ENCODE peak calls at places on chromosomes 12 and 14, in six cellular contexts. N is lower leg skin, R is heart left ventricle, U is A673, W is cardiac fibroblast, Y is choroid plexus epithelial cell. K is an unnamed sample.

GRCh38 chr14:103427485-103428443 is 42.5 kb downstream of the MARK3 start:
- DNase-seq in N (no peak), R (peak), U (peak), W (peak), Y (peak), K (no peak)

GRCh38 chr14:65432361-65432948 is 19.9 kb downstream of the FUT8 start:
- DNase-seq in N (no peak), R (no peak), U (no peak), W (no peak), Y (peak), K (no peak)

GRCh38 chr12:126337556-126337955 is 1272.3 kb downstream of the AACS start:
- DNase-seq in N (no peak), R (no peak), U (peak), W (peak), Y (peak), K (no peak)

GRCh38 chr14:23186913-23187654 is 3.6 kb upstream of the SLC7A8 start:
- DNase-seq in N (no peak), R (peak), U (peak), W (peak), Y (peak), K (no peak)

GRCh38 chr12:111766608-111767361 is at the start of gene ALDH2:
- DNase-seq in N (peak), R (peak), U (peak), W (peak), Y (peak), K (peak)

GRCh38 chr12:6461401-6462233 is 8.9 kb downstream of the VAMP1 start:
- DNase-seq in N (peak), R (peak), U (no peak), W (peak), Y (no peak), K (peak)

GRCh38 chr14:100804558-100805309 is 21.2 kb upstream of the MEG3 start:
- DNase-seq in N (no peak), R (no peak), U (no peak), W (no peak), Y (no peak), K (no peak)

GRCh38 chr12:51388826-51389225 is 2.4 kb downstream of the GALNT6 start:
- DNase-seq in N (no peak), R (no peak), U (no peak), W (no peak), Y (peak), K (no peak)

GRCh38 chr14:81565441-81566290 is 32.0 kb upstream of the SEL1L start:
- DNase-seq in N (no peak), R (no peak), U (peak), W (peak), Y (peak), K (no peak)

GRCh38 chr14:80951491-80951890 is 3.9 kb upstream of the TSHR start:
- DNase-seq in N (no peak), R (no peak), U (no peak), W (no peak), Y (no peak), K (no peak)

GRCh38 chr14:28831126-28831525 is 64.5 kb downstream of the FOXG1 start:
- DNase-seq in N (no peak), R (no peak), U (peak), W (no peak), Y (no peak), K (no peak)

GRCh38 chr12:85036241-85036707 is at the start of the genes LRRIQ1 and TSPAN19:
- DNase-seq in N (peak), R (peak), U (peak), W (peak), Y (peak), K (peak)

GRCh38 chr14:104248203-104249055 is 110.0 kb downstream of the KIF26A start:
- DNase-seq in N (peak), R (no peak), U (no peak), W (no peak), Y (no peak), K (peak)

GRCh38 chr12:6554168-6554989 is 1.5 kb downstream of the IFFO1 start:
- DNase-seq in N (no peak), R (peak), U (peak), W (peak), Y (peak), K (peak)

GRCh38 chr12:12883369-12884001 is 7.9 kb upstream of the GPRC5A start:
- DNase-seq in N (peak), R (no peak), U (no peak), W (peak), Y (peak), K (no peak)

GRCh38 chr14:32940066-32940651 is 1.5 kb downstream of the NPAS3 start:
- DNase-seq in N (no peak), R (no peak), U (peak), W (peak), Y (peak), K (peak)

GRCh38 chr14:23208286-23208685 is 24.8 kb upstream of the SLC7A8 start:
- DNase-seq in N (no peak), R (no peak), U (no peak), W (no peak), Y (no peak), K (no peak)

GRCh38 chr14:48323655-48324054 is 648.2 kb upstream of the MDGA2 start:
- DNase-seq in N (no peak), R (no peak), U (no peak), W (no peak), Y (no peak), K (no peak)

GRCh38 chr14:63713765-63714164 is 14.1 kb downstream of the SGPP1 start:
- DNase-seq in N (no peak), R (no peak), U (no peak), W (peak), Y (peak), K (no peak)

GRCh38 chr14:100738704-100739131 is 12.0 kb downstream of the DLK1 start:
- DNase-seq in N (peak), R (no peak), U (no peak), W (no peak), Y (no peak), K (peak)

GRCh38 chr14:55245657-55246268 is 25.5 kb upstream of the FBXO34 start:
- DNase-seq in N (no peak), R (no peak), U (peak), W (peak), Y (peak), K (no peak)

GRCh38 chr14:32374155-32374554 is 45.1 kb downstream of the AKAP6 start:
- DNase-seq in N (no peak), R (no peak), U (no peak), W (peak), Y (peak), K (no peak)

GRCh38 chr12:67483871-67484554 is 164.5 kb upstream of the DYRK2 start:
- DNase-seq in N (no peak), R (no peak), U (no peak), W (no peak), Y (no peak), K (no peak)

GRCh38 chr12:96879301-96879700 is 27.8 kb upstream of the NEDD1 start:
- DNase-seq in N (no peak), R (no peak), U (no peak), W (no peak), Y (peak), K (no peak)

GRCh38 chr14:70827366-70828151 is 18.2 kb upstream of the MAP3K9 start:
- DNase-seq in N (peak), R (no peak), U (peak), W (no peak), Y (peak), K (peak)

GRCh38 chr14:81942071-81942470 is 408.4 kb upstream of the SEL1L start:
- DNase-seq in N (no peak), R (no peak), U (no peak), W (no peak), Y (no peak), K (no peak)

DNA sequence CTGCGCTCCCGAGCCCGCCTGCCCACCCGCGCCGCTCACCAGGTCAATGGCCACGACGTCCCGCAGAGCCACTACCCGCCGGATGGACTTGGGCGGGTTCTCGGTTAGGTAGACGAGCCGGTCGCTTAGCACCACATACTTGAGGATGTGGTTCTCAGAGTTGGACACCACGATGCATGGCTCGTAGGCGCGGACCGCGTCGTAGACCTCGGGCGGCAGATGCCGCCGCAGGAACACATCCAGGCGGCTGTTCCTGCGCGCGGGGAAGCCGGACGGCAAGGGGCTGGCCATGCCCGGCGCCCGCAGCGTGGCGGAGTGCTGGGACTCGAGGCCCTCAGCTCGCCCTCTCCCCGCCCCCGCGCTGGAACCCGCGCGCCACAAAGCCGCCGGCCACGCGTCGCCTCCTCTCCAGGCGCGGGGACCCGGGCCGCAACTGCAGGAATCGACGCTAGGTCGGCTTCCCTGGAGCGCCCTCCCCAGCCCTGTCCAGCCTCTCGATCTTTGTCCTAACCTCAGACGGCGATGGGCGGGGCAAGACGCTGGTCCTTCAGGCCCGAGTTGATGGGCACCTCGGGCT is at the start of gene C12orf56:
- DNase-seq in N (no peak), R (no peak), U (no peak), W (peak), Y (peak), K (no peak)
- H3K4me3 ChIP-seq in N (peak), R (peak), U (peak), W (peak), Y (peak), K (no peak)

DNA sequence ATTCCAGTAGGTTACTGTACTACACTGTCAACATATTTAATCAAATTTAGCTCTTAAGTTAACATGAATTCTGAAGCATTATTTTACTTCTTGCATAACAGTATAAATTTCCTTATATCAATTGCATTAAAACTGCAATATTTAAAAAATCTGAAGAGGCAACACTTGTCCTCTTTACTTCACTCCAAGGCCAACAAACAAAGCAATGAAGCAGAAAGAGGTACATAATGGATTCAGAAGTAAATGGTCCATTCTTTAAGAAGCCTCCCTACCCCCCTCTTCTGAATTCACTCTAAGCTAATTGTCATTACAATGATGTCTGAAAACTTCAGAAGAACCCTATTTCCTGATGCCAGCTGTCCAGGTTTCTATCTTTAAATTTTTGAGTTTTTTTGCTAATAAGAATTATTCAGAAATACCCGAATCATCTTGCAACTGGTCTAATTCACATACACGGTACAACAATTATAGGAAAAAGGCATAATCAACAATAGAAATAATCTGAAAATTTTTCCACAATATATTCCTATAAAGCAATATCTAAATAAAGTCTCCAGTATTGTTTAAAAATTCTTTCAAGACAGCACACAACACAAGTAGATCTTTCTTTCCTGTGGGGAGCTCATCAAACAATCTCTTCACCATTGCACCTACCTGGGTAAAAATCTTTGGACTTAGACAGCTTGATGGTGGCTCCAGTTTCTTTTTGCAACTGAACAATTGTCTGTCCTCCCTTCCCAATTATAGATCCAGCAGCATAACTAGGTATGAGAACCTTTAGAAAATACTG is 2.9 kb downstream of the NOVA1 start:
- DNase-seq in N (no peak), R (no peak), U (no peak), W (no peak), Y (no peak), K (no peak)
- H3K4me3 ChIP-seq in N (no peak), R (no peak), U (no peak), W (no peak), Y (no peak), K (no peak)

DNA sequence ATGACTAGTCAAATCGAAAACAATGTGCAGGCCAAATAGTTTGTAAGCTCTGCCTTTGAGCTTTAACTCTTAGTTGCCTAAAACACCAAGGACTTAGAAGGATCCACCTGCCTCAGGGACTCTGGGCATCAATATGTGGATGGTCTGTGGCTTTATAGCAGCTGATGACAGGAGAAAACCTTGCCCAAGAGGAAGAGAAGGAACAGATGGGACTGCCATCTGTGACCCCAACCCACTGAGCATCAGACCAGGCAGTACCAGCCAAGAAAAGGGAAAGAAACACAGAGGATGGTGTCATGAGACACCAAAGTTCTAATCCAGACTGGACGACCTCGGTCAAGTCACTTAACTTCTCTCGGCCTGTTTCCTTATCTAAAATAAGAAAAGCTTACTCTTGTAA is 12.7 kb downstream of the TGFB3 start:
- DNase-seq in N (no peak), R (no peak), U (no peak), W (no peak), Y (no peak), K (no peak)
- H3K4me3 ChIP-seq in N (no peak), R (no peak), U (no peak), W (no peak), Y (no peak), K (no peak)

GRCh38 chr12:92363295-92364146 is 217.9 kb upstream of the BTG1 start:
- DNase-seq in N (no peak), R (peak), U (peak), W (peak), Y (peak), K (no peak)
- H3K4me3 ChIP-seq in N (no peak), R (peak), U (no peak), W (no peak), Y (peak), K (no peak)

GRCh38 chr14:75186953-75187352 is 10.5 kb upstream of the TMED10 start:
- DNase-seq in N (no peak), R (no peak), U (no peak), W (no peak), Y (no peak), K (no peak)
- H3K4me3 ChIP-seq in N (no peak), R (no peak), U (no peak), W (no peak), Y (no peak), K (no peak)

DNA sequence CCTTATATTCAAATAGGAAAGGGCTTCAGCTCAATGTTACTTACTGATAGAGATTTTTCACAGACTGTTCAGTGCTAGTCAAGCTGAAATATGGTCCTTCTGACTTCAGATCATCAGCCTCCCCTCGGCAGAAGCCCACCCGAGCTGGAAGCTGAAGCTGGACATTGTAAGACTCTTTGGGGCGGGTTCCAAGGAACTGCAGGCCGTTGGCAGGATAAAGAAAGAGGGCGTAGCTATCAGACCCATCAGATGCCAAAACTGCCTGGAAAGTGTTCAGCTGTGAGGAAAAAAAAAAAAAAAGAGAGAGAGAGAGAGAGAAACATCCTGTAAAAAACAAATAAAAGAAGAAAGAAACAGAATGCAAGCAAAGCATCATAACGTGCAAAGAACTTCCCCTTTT is 8.8 kb downstream of the NID2 start:
- DNase-seq in N (no peak), R (no peak), U (no peak), W (peak), Y (peak), K (no peak)
- H3K4me3 ChIP-seq in N (no peak), R (no peak), U (no peak), W (no peak), Y (no peak), K (no peak)

DNA sequence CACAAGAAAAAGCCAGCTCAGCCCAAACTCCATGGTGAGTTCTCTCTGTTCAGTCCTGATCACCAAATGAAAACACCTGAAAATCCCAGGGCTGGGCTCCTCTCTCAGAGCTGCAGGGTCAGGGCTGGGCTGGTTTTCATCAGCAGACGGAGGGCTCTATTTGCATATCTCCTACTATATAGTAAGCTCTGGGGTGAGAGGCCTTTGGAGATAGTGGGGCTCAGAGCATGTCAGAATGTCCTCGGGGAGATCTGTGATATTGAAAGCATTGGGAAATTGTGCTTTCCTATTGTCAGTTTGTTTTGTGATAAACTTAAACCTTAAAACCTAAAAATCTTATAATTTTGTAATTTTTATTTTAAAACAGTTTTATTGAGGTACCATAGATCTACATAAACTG is 742.6 kb downstream of the TMEM121 start:
- DNase-seq in N (no peak), R (no peak), U (no peak), W (no peak), Y (no peak), K (no peak)
- H3K4me3 ChIP-seq in N (no peak), R (no peak), U (no peak), W (no peak), Y (no peak), K (no peak)

DNA sequence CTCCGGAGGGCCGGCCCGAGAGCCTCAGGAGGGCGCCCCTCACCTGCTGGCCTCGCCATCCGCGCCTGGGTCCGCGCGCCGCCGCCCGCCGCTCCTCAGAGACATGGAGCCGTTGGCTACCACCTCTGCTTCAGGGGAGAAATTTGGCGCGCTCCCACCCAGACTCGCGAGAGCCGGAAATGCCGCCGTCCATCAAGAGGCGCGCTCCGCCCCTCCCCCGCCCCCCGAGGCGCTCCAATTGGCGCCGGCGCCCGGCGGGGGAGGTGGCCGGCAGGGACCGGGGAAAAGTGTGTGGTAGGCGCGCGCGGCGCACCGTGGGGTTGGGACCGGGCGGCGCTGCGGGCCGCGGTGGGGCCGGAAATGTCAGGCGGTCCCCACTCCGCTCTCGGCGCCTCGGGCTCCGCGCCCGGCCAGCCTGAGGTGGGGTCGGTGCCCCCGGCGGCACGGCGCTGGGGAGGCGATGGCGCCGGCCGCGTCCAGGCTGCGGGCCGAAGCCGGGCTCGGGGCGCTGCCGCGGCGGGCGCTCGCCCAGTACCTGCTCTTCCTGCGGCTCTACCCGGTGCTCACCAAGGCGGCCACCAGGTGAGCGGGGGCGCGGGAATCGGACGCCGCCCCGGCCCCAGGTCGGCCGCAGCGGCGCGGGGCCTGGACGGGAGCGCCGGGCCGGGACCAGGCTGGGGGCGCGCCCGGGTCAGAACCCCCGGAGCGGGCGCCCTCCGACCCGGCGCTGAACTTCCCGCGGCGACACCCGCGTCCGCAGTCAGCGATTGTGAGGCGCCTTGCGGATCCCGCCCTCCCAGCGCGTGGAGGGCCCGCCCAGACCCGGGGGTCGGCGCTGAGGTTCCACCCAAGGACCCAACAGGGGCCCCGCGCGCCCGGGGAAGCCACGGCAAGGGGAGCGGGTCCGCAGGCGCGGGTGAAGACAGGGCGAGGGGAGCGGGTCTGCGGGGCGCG is at the start of the genes POLE and PXMP2:
- DNase-seq in N (peak), R (peak), U (peak), W (peak), Y (peak), K (peak)
- H3K4me3 ChIP-seq in N (peak), R (peak), U (peak), W (peak), Y (peak), K (peak)

GRCh38 chr12:122058750-122059149 is 19.8 kb upstream of the MLXIP start:
- DNase-seq in N (no peak), R (no peak), U (no peak), W (no peak), Y (no peak), K (no peak)
- H3K4me3 ChIP-seq in N (no peak), R (no peak), U (no peak), W (no peak), Y (no peak), K (no peak)

K was measured in right lobe of liver.